ENCODE peak calls at places on chromosomes 3 and 15, in eight cellular contexts. S, W, T, L, I, R, V and U are unnamed samples.

GRCh38 chr3:176650478-176650877 is 546.8 kb downstream of the TBL1XR1 start:
- DNase-seq in S (no peak), W (peak), T (no peak), L (no peak), I (no peak), R (no peak), V (no peak), U (peak)

GRCh38 chr15:44788748-44789147 is 52.4 kb downstream of the TRIM69 start:
- DNase-seq in S (no peak), W (no peak), T (no peak), L (no peak), I (no peak), R (no peak), V (peak), U (no peak)

GRCh38 chr3:153293222-153293621 is 131.2 kb downstream of the RAP2B start:
- DNase-seq in S (no peak), W (peak), T (no peak), L (no peak), I (no peak), R (no peak), V (peak), U (peak)

GRCh38 chr3:129313415-129313982 is 34.8 kb downstream of the HMCES start:
- DNase-seq in S (no peak), W (peak), T (no peak), L (no peak), I (no peak), R (no peak), V (no peak), U (no peak)

GRCh38 chr3:192636517-192637444 is 90.6 kb downstream of the FGF12 start:
- DNase-seq in S (no peak), W (no peak), T (no peak), L (no peak), I (no peak), R (no peak), V (no peak), U (no peak)

GRCh38 chr3:194928831-194929594 is 243.3 kb downstream of the FAM43A start:
- DNase-seq in S (peak), W (no peak), T (no peak), L (peak), I (no peak), R (peak), V (no peak), U (no peak)

GRCh38 chr3:331881-332280 is 135.3 kb downstream of the CHL1 start:
- DNase-seq in S (no peak), W (peak), T (no peak), L (no peak), I (no peak), R (no peak), V (no peak), U (no peak)

GRCh38 chr15:60552224-60552623 is 73.3 kb upstream of the ICE2 start:
- DNase-seq in S (no peak), W (no peak), T (no peak), L (no peak), I (no peak), R (no peak), V (no peak), U (no peak)

GRCh38 chr3:171986208-171986607 is 53.2 kb upstream of the FNDC3B start:
- DNase-seq in S (no peak), W (no peak), T (no peak), L (no peak), I (no peak), R (no peak), V (no peak), U (no peak)

DNA sequence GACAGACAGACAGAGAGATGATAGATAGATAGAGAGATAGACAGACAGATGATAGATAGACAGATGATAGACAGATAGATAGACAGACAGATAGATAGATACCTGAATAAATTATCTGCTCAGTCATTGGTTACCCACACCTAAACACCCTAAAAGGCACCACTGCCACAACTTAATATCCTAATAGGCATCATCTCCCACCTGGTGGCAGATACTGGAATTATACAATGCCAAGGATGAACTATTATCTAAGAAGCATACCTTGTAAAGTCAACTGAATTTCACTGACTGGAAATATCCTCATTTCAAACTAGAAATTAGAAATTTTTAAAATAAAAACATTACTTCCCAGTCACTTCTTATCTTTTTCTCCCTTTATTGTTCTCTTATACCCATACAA is 19.4 kb upstream of the ATP8B4 start:
- DNase-seq in S (no peak), W (peak), T (no peak), L (no peak), I (no peak), R (no peak), V (no peak), U (peak)
- TF ChIP-seq CTCF in S (no peak), W (peak), T (no peak), L (peak), I (no peak), R (peak), V (peak), U (peak)

GRCh38 chr3:198079771-198080520 is 119.9 kb downstream of the LMLN start:
- DNase-seq in S (no peak), W (peak), T (no peak), L (peak), I (no peak), R (peak), V (peak), U (no peak)
- TF ChIP-seq CTCF in S (no peak), W (no peak), T (no peak), L (no peak), I (no peak), R (no peak), V (no peak), U (peak)

DNA sequence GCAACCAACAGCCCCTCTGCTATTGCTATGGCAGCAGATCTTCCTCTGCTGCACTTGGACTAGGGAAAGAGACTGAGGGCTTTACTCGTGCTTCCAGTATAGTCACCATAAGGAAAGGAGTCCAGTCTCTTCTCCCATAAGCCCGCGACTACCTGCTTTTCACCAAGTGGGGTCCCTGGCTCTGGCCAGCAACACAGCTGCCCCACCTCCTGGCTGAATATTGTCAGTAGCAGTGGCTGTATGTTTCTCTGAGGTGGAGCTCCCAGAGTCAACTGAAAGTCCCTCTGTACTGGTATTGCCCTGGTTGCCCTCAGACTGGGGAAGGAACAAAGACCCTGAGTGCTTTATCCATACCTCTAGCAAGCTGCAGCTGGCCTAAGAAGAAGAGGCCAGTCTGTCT is 719.6 kb downstream of the SQOR start:
- DNase-seq in S (no peak), W (no peak), T (no peak), L (peak), I (no peak), R (no peak), V (no peak), U (no peak)
- TF ChIP-seq CTCF in S (no peak), W (no peak), T (no peak), L (peak), I (no peak), R (no peak), V (no peak), U (no peak)

DNA sequence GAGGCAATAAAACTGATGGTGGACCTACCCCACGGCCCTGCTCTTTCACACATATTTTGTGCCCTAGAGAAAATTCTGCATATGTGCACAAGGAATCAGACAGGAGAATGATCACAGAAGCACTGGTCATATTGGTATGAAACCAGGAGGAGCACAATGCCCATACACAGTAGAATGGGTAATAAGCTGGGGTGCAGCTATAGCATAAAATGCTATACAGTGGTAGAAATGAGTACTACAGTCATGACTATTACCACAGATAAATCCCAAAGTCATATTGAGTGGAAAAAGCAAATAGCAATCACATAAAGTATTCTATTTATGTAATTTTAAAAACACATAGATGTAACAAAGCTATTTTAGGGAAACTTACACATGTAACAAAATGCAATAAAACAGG is 175.9 kb upstream of the SLC24A5 start:
- DNase-seq in S (no peak), W (no peak), T (no peak), L (no peak), I (no peak), R (no peak), V (no peak), U (no peak)
- TF ChIP-seq CTCF in S (no peak), W (no peak), T (no peak), L (peak), I (no peak), R (peak), V (peak), U (no peak)

DNA sequence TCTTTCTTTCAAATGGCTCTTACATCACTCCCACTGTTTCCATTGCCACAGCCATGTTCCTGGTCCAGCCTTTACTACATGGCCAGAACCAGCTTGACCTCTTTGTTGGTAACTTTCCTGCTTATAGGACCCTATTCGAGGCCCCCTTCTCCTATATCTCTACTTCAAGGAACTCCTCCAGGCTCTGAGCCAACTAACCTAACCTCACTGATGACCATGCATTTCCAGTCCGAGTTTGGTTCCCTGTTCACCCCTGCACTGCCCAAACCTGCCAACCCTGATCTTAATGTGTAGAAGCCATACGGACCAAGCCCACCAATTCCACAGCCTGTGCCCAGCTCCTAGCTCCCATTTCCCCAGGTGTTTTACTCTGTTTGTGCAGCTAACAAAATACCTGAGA is 38.4 kb upstream of the TIPARP start:
- DNase-seq in S (no peak), W (no peak), T (no peak), L (no peak), I (no peak), R (no peak), V (no peak), U (no peak)
- TF ChIP-seq CTCF in S (no peak), W (no peak), T (no peak), L (no peak), I (no peak), R (no peak), V (no peak), U (no peak)

GRCh38 chr15:34358948-34359347 is 8.0 kb downstream of the LPCAT4 start:
- DNase-seq in S (no peak), W (no peak), T (no peak), L (no peak), I (no peak), R (no peak), V (no peak), U (no peak)

GRCh38 chr15:34357653-34358052 is 9.3 kb downstream of the LPCAT4 start:
- DNase-seq in S (no peak), W (no peak), T (no peak), L (no peak), I (no peak), R (no peak), V (no peak), U (no peak)

GRCh38 chr15:34360298-34360697 is 6.7 kb downstream of the LPCAT4 start:
- DNase-seq in S (no peak), W (no peak), T (no peak), L (no peak), I (no peak), R (no peak), V (no peak), U (peak)

GRCh38 chr15:34359416-34359815 is 7.6 kb downstream of the LPCAT4 start:
- DNase-seq in S (no peak), W (no peak), T (peak), L (no peak), I (no peak), R (no peak), V (no peak), U (peak)

DNA sequence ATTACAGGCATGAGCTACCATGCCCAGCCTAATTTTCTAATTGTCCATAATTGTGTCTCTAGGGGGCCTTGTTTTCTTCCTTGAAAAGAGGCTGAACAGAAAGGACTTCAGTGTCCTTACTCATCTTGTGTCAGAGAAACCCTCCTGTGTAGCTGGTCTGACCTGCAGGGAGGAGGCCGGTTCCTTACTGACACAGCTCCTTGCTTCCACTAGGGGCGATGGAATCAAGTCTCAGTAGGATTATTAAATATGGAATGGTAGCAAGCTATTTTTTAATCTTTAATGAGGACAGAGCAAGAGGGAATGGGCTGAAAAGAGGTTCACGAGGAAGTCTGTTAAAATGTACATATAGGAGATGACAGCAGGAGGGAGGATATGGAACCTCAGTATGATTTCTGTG is 8.6 kb downstream of the LPCAT4 start:
- DNase-seq in S (no peak), W (no peak), T (no peak), L (no peak), I (no peak), R (no peak), V (no peak), U (no peak)
- TF ChIP-seq CTCF in S (no peak), W (no peak), T (no peak), L (peak), I (no peak), R (peak), V (peak), U (peak)

DNA sequence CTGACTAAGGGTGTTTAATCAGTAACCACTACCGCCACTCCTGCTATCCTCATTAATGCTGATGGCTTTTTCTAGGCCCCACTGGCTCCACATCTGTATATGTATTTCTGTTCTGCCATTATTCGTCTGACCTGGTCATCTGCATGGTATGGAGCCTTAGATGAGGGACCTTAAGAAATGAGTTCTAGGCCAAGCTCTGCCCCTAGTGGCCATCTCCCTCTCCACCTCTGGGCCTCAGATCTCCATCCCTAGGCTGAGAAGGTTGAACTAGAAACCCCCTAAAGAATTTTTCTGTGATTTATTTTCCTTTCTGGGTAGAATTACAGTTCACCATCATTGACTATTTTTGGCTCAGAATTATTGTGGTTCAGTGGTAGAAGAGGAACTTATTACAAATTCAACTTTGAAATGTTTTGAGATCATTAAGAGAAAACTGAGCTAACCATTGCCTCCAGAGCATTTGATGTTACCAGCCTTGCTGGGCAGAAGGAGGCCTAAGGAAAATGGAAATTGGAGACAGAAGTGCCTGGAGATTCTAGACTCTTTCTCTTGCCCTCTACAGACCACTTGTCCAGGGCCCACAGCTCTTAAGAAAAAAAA is 325.2 kb upstream of the NR2E3 start:
- DNase-seq in S (no peak), W (no peak), T (no peak), L (no peak), I (no peak), R (no peak), V (no peak), U (no peak)
- TF ChIP-seq CTCF in S (peak), W (peak), T (no peak), L (peak), I (no peak), R (peak), V (peak), U (peak)

GRCh38 chr3:11509175-11510000 is 134.3 kb downstream of the VGLL4 start:
- DNase-seq in S (peak), W (peak), T (peak), L (no peak), I (no peak), R (peak), V (peak), U (peak)
- TF ChIP-seq CTCF in S (no peak), W (peak), T (no peak), L (no peak), I (no peak), R (no peak), V (peak), U (peak)

GRCh38 chr15:66858423-66859207 is 156.6 kb downstream of the SMAD6 start:
- DNase-seq in S (no peak), W (no peak), T (no peak), L (peak), I (no peak), R (no peak), V (peak), U (no peak)

GRCh38 chr15:66855039-66855438 is 153.0 kb downstream of the SMAD6 start:
- DNase-seq in S (no peak), W (no peak), T (no peak), L (no peak), I (no peak), R (no peak), V (no peak), U (no peak)

GRCh38 chr15:66860844-66861243 is 158.8 kb downstream of the SMAD6 start:
- DNase-seq in S (no peak), W (no peak), T (no peak), L (peak), I (no peak), R (no peak), V (no peak), U (no peak)

GRCh38 chr15:66859688-66860253 is 157.7 kb downstream of the SMAD6 start:
- DNase-seq in S (no peak), W (no peak), T (no peak), L (peak), I (peak), R (no peak), V (no peak), U (no peak)

DNA sequence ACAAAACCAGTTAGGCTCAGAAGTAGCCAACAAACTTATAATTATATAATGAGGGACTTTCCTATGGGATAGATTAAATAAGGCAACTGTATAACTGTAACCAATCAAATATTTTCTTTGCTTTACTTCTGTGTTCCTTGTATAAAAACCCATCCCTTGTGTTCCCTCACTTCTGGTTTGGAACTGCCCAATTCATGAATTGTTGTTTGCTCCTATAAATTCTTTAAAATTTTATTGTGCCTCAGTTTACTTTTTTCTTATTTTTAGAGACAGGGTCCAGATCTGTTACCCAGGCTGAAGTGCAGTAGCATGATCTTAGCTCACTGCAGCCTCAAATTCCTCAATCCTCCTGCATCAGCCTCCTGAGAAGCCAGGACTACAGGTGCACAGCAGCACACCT is 155.7 kb downstream of the SMAD6 start:
- DNase-seq in S (no peak), W (no peak), T (no peak), L (no peak), I (no peak), R (no peak), V (no peak), U (no peak)
- TF ChIP-seq CTCF in S (no peak), W (no peak), T (no peak), L (no peak), I (no peak), R (no peak), V (no peak), U (no peak)

GRCh38 chr3:168467085-168467714 is 371.5 kb upstream of the GOLIM4 start:
- DNase-seq in S (no peak), W (peak), T (no peak), L (peak), I (no peak), R (no peak), V (peak), U (peak)
- TF ChIP-seq CTCF in S (peak), W (peak), T (no peak), L (peak), I (no peak), R (peak), V (peak), U (peak)